ENCODE peak calls at places on chromosomes 5 and 9, in nine cellular contexts. P, D, A, Q, I, S, F, U and V are unnamed samples.

GRCh38 chr5:139468421-139468931 is 2.3 kb upstream of the SMIM33 start:
- DNase-seq in D (no peak), P (no peak), S (no peak), U (no peak), I (no peak), F (no peak), Q (no peak), A (peak; percentile 33), V (no peak)

GRCh38 chr5:146623009-146623408 is 107.0 kb upstream of the GPR151 start:
- DNase-seq in A (no peak), I (no peak), S (no peak), Q (no peak), P (no peak), U (no peak), F (no peak), D (no peak), V (no peak)

GRCh38 chr9:135659252-135659651 is 3.9 kb upstream of the LCN9 start:
- DNase-seq in F (no peak), S (no peak), A (no peak), P (no peak), Q (no peak), U (no peak), I (no peak), D (no peak), V (no peak)

GRCh38 chr9:113577525-113578261 is 114.2 kb downstream of the RGS3 start:
- DNase-seq in U (peak; percentile 58), F (peak; percentile 81), P (no peak), Q (peak; percentile 58), I (peak; percentile 53), D (no peak), S (peak; percentile 53), A (peak; percentile 82), V (peak; percentile 61)

GRCh38 chr5:17315710-17316221 is 98.3 kb downstream of the BASP1 start:
- DNase-seq in I (peak; percentile 55), U (peak; percentile 71), Q (no peak), D (no peak), S (no peak), A (peak; percentile 85), F (peak; percentile 90), P (no peak), V (peak; percentile 74)

GRCh38 chr5:110716247-110717245 is 9.9 kb downstream of the TMEM232 start:
- DNase-seq in I (no peak), F (no peak), U (no peak), A (no peak), S (no peak), Q (no peak), P (no peak), D (no peak), V (no peak)

GRCh38 chr9:38024036-38024681 is 44.9 kb downstream of the SHB start:
- DNase-seq in A (peak; percentile 83), Q (peak; percentile 84), U (no peak), D (no peak), F (peak; percentile 94), P (no peak), S (no peak), I (peak; percentile 67), V (peak; percentile 75)

GRCh38 chr9:36486933-36487481 is 85.7 kb upstream of the MELK start:
- DNase-seq in U (no peak), Q (peak; percentile 78), D (peak; percentile 58), I (peak; percentile 8), A (peak; percentile 54), P (peak; percentile 62), S (peak; percentile 58), F (no peak), V (no peak)

GRCh38 chr5:38305148-38305547 is 46.8 kb downstream of the EGFLAM start:
- DNase-seq in P (no peak), Q (no peak), D (no peak), F (no peak), S (no peak), I (no peak), A (no peak), U (no peak), V (no peak)

GRCh38 chr9:116421006-116421538 is 266.0 kb upstream of the TRIM32 start:
- DNase-seq in I (no peak), U (no peak), P (no peak), A (peak; percentile 84), F (peak; percentile 56), D (no peak), S (no peak), Q (no peak), V (peak; percentile 54)

GRCh38 chr5:142201471-142201887 is 92.9 kb downstream of the NDFIP1 start:
- DNase-seq in I (peak; percentile 97), U (peak; percentile 74), S (no peak), P (no peak), F (peak; percentile 99), A (peak; percentile 93), D (no peak), Q (no peak), V (peak; percentile 85)

GRCh38 chr5:142192799-142193428 is 84.3 kb downstream of the NDFIP1 start:
- DNase-seq in Q (no peak), A (no peak), D (no peak), S (peak; percentile 23), F (no peak), U (no peak), I (no peak), P (no peak), V (no peak)

GRCh38 chr5:142200387-142200786 is 91.8 kb downstream of the NDFIP1 start:
- DNase-seq in Q (no peak), F (no peak), D (no peak), U (no peak), S (no peak), P (no peak), A (no peak), I (no peak), V (no peak)

GRCh38 chr5:142199388-142199787 is 90.8 kb downstream of the NDFIP1 start:
- DNase-seq in S (no peak), I (no peak), D (no peak), P (no peak), U (no peak), F (no peak), A (no peak), Q (no peak), V (no peak)

DNA sequence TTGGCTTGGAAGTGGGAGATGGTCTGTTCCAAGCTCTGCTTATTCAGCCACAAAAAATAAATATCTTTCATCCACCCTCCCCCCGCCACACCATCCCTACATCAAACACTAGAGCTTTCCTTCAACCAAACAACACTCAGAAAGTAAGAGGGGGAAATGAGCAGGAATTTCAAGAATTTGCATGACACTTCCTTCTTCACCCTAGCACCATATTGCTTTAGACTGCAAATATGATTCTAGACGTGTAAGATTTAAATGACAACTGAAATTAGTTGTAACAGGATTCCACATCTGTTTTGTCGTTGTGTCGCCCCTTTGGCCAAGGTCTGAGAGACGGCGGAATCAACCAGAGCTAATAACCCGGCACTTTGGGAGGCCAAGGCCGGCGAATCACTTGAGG is 88.5 kb downstream of the NDFIP1 start:
- DNase-seq in Q (no peak), I (no peak), D (no peak), A (no peak), U (no peak), F (peak; percentile 16), S (no peak), P (no peak), V (no peak)
- TF ChIP-seq CTCF in Q (no peak), I (no peak), D (no peak), A (no peak), U (no peak), F (no peak), S (no peak), P (no peak), V (no peak)

GRCh38 chr5:78112931-78113330 is 181.6 kb downstream of the AP3B1 start:
- DNase-seq in D (no peak), U (no peak), P (no peak), A (no peak), F (no peak), I (no peak), S (no peak), Q (no peak), V (no peak)

GRCh38 chr5:78109891-78110324 is 184.6 kb downstream of the AP3B1 start:
- DNase-seq in A (no peak), D (no peak), I (no peak), S (no peak), P (no peak), U (no peak), Q (no peak), F (no peak), V (no peak)

GRCh38 chr5:78116167-78116566 is 178.3 kb downstream of the AP3B1 start:
- DNase-seq in F (no peak), Q (no peak), S (no peak), I (no peak), A (no peak), P (no peak), D (no peak), U (no peak), V (no peak)

GRCh38 chr5:78108564-78108963 is 185.9 kb downstream of the AP3B1 start:
- DNase-seq in P (no peak), A (no peak), Q (no peak), F (no peak), I (no peak), U (no peak), S (no peak), D (no peak), V (no peak)

GRCh38 chr5:78113689-78114088 is 180.8 kb downstream of the AP3B1 start:
- DNase-seq in S (no peak), I (no peak), Q (no peak), P (no peak), D (no peak), A (no peak), U (no peak), F (no peak), V (no peak)
- H3K4me3 ChIP-seq in S (no peak overlapping the region), I (no peak overlapping the region), Q (no peak overlapping the region), P (no peak overlapping the region), D (no peak overlapping the region), A (no peak overlapping the region), U (no peak overlapping the region), F (no peak overlapping the region), V (no peak overlapping the region)

GRCh38 chr5:5738797-5739489 is 316.5 kb downstream of the ICE1 start:
- DNase-seq in D (no peak), I (no peak), Q (no peak), F (no peak), U (no peak), P (no peak), S (no peak), A (no peak), V (no peak)
- TF ChIP-seq CTCF in D (no peak), I (no peak), Q (no peak), F (no peak), U (no peak), P (no peak), S (no peak), A (no peak), V (no peak)

DNA sequence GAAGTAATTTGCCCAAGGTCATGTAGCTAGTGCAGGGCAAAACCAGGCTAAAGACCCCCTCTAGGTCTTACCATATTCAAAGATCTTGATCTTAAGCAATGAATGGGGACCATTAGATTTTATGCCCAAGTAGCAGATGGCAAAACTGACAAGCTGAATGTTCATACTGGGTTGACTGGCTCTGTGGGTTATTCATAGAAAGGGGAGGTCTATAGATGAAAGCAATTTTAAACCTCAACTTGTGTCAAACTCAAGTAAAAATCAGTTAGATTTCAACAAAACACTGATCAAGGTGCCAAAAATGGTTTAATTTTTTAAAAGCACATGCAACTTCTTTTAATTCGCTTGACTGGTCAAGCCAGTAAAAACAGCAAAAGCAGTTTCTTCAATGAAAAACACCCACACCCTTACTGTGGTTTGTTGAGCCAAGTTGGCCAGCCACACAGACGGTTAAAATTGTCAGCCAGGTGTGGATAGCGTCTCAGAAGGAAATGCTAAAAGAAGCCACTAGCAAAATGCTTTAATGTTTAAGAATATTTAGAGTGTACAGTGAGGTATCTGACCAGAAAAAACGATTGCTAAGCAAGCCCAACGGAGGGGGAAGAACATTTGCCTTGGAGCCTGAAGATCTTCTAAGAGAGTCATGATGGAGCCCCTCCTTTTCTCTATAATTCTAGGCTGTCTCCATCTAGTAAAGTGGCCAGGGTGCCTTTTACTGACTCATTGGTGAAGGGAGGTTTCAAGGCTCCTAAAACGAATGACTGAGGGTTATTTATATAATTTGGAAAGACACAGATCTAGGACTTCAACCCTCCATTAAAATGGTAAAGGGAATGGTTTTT is 539.6 kb upstream of the CLINT1 start:
- DNase-seq in I (no peak), S (no peak), P (no peak), F (no peak), U (no peak), D (no peak), A (no peak), Q (no peak), V (no peak)
- H3K4me3 ChIP-seq in I (no peak overlapping the region), S (no peak overlapping the region), P (no peak overlapping the region), F (no peak overlapping the region), U (no peak overlapping the region), D (no peak overlapping the region), A (no peak overlapping the region), Q (no peak overlapping the region), V (no peak overlapping the region)